ENCODE peak calls at places on chromosomes 7 and 10, in five cellular contexts. G is uterus, N is mammary epithelial cell, U is A549, A is Peyer's patch. T is an unnamed sample.
A peak's percentile ranks its signal among the peaks of the same experiment; 100 is the strongest.

GRCh38 chr7:129017933-129018538 is 36.9 kb downstream of the TNPO3 start:
- DNase-seq in G (no peak), N (no peak), U (no peak), A (no peak), T (no peak)

GRCh38 chr7:102836206-102836938 is 76.4 kb upstream of the LRRC17 start:
- DNase-seq in G (no peak), N (peak; percentile 64), U (peak; percentile 26), A (no peak), T (peak; percentile 84)

GRCh38 chr7:139774376-139774775 is 3.4 kb downstream of the HIPK2 start:
- DNase-seq in G (no peak), N (peak; percentile 85), U (no peak), A (no peak), T (peak; percentile 66)

GRCh38 chr7:68823996-68824780 is 774.1 kb upstream of the AUTS2 start:
- DNase-seq in G (no peak), N (no peak), U (no peak), A (no peak), T (no peak)

GRCh38 chr7:148607151-148607661 is 16.6 kb downstream of the C7orf33 start:
- DNase-seq in G (no peak), N (no peak), U (no peak), A (no peak), T (no peak)

GRCh38 chr7:36084485-36085091 is 68.5 kb upstream of the EEPD1 start:
- DNase-seq in G (peak; percentile 26), N (no peak), U (peak; percentile 53), A (peak; percentile 81), T (peak; percentile 58)

GRCh38 chr7:68613405-68613804 is 984.9 kb upstream of the AUTS2 start:
- DNase-seq in G (no peak), N (no peak), U (no peak), A (no peak), T (no peak)

GRCh38 chr7:141785711-141786552 is 4.1 kb upstream of the TAS2R5 start:
- DNase-seq in G (no peak), N (peak; percentile 39), U (peak; percentile 39), A (no peak), T (peak; percentile 53)

GRCh38 chr10:107915277-107915634 is 750.8 kb upstream of the SORCS1 start:
- DNase-seq in G (no peak), N (peak; percentile 83), U (no peak), A (no peak), T (peak; percentile 8)

GRCh38 chr10:107919626-107920235 is 755.2 kb upstream of the SORCS1 start:
- DNase-seq in G (no peak), N (no peak), U (no peak), A (no peak), T (no peak)

GRCh38 chr10:107918171-107918570 is 753.7 kb upstream of the SORCS1 start:
- DNase-seq in G (no peak), N (no peak), U (no peak), A (no peak), T (no peak)

GRCh38 chr10:107913317-107914294 is 749.1 kb upstream of the SORCS1 start:
- DNase-seq in G (no peak), N (no peak), U (no peak), A (no peak), T (no peak)

DNA sequence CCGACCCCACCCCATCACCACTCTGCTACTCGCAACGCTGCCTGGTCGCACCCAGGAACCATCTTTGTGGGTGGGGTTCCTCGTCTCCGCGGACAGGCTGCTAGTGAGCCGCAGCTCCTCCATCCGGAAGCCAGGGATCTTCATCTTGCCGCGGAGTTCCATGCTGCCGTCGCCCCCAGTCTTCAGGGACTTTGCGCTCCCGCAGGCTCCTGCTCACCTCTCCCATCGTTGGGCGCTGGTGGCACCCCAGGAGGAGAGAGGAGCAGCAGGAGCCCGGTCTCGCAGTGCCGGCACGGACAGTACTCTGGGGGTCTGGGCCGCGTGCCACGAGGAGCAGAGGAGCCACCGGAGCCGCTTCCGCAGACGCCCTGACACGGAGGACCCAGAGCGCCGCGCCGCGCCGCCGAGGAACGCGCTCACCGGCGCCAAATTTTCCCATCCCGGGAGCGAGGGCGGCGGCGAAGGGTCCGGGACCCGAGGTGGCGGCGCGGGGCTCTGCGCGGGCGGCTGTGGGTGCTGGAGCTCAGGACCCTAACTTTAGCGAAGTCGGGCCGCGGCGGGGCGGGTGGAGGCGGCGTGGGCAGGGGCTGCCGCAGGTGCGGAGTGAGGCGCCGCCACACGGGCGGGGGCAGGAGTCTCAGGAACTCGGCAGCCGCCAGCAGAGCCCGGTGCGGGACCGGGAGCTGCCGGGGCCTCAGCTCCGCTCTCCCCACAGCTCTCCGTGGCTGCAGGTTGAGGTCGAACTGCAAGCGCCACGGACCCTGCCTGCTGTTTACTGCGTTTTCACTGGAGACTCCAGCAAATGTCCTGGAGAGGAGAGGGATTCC is 750.2 kb upstream of the SORCS1 start:
- DNase-seq in G (no peak), N (peak; percentile 30), U (no peak), A (peak; percentile 36), T (peak; percentile 3)
- H3K4me3 ChIP-seq in G (no peak overlapping the region), N (peak overlapping the region; percentile 78), U (no peak overlapping the region), A (no peak overlapping the region), T (peak overlapping the region; percentile 53)

GRCh38 chr7:117871401-117871777 is 1.9 kb downstream of the CTTNBP2 start:
- DNase-seq in G (no peak), N (no peak), U (no peak), A (no peak), T (no peak)
- H3K4me3 ChIP-seq in G (no peak overlapping the region), N (no peak overlapping the region), U (no peak overlapping the region), A (no peak overlapping the region), T (no peak overlapping the region)

DNA sequence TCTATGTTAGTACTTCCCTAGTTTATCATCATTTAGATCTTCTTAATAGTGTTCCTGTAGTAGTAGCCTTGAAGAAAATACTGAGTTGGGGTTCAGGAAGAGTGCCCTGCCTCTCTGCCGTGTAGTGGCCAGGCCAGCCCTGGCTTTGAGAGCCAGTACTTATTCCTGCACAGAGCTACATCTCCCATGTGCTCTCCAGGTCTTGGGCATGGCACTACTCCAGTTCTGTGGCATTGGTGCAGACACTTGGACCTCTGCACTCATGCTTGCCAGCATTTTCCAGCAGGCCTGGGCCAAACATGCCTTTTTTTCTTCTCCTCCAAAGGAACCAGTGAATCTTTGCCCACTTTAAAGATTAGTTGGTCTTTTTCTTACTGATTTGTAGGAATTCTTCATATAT is 5.3 kb downstream of the GNG11 start:
- DNase-seq in G (no peak), N (no peak), U (no peak), A (no peak), T (no peak)
- H3K4me3 ChIP-seq in G (no peak overlapping the region), N (no peak overlapping the region), U (no peak overlapping the region), A (no peak overlapping the region), T (no peak overlapping the region)

DNA sequence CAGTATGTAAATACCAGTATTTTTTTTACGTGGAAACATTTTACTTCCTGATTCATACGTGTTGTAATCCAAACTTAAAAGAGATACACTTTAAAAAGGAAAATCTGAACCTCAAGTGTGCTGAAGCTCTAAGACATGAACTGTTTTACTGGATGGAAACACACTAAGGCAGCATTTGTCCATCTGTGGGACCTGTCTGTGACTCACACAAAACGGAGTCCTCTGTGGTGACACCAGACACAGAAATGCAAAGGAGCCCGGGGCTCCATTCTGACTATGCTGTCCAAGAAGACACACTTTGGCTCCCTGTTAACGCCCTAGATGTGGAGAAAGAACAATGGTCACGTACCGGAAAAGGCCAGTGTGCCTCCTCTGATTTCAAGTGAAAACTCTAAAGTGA is 23.9 kb downstream of the RNF133 start:
- DNase-seq in G (no peak), N (peak; percentile 24), U (no peak), A (no peak), T (no peak)
- H3K4me3 ChIP-seq in G (no peak overlapping the region), N (no peak overlapping the region), U (no peak overlapping the region), A (no peak overlapping the region), T (no peak overlapping the region)

DNA sequence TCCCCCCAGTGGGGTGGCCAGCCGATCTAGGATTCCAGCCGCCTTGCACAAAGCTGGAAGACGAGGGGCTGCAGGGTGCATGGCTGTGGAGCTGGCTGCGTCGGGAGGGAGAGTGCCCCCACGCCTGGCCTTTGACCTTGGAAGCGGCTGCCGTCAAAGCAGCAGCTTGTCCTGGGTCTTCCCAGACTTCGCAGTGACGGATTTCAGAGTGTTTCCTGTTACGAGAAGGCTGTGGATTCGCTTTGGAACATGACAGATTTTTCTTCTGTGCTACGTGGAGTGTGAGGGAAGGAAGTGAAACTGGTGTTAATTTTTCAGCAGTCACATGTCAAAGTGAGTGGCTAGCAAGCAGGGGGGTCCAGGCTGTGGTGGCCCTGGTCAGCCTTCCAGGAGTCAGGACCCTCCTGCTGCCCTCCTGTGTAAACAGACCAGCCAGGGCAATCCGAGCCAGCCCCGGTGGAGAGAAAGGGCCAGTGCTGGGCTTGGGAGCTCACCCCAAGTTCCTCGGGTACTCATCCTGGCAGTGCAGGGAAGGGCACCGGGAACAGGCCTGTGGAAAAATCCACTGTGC is 61.8 kb downstream of the LHPP start:
- DNase-seq in G (no peak), N (no peak), U (no peak), A (no peak), T (peak; percentile 13)
- H3K4me3 ChIP-seq in G (no peak overlapping the region), N (no peak overlapping the region), U (peak overlapping the region; percentile 16), A (no peak overlapping the region), T (no peak overlapping the region)

DNA sequence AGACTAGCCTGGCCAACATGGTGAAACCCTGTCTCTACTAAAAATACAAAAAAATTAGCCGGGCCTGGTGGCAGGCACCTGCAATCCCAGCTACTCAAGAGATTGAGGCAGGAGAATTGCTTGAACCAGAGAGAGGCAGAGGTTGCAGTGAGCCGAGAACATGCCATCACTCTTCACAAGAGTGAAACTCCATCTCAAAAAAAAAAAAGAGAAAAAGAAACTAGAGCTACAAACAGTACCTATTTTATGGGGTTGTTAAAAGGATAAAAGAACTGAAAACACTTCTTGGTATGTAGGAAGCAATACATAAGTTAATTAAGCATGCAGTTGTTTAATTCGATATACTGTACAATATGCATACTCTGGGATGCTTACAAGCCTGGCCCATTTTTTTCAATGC is 216.9 kb downstream of the SORCS1 start:
- DNase-seq in G (no peak), N (no peak), U (no peak), A (no peak), T (no peak)
- H3K4me3 ChIP-seq in G (no peak overlapping the region), N (no peak overlapping the region), U (no peak overlapping the region), A (no peak overlapping the region), T (no peak overlapping the region)

GRCh38 chr10:114687459-114687858 is 29.4 kb upstream of the ABLIM1 start:
- DNase-seq in G (no peak), N (peak; percentile 25), U (no peak), A (no peak), T (no peak)

GRCh38 chr10:114684085-114684821 is 26.2 kb upstream of the ABLIM1 start:
- DNase-seq in G (peak; percentile 27), N (no peak), U (peak; percentile 69), A (peak; percentile 79), T (peak; percentile 62)

GRCh38 chr10:114685456-114685855 is 27.4 kb upstream of the ABLIM1 start:
- DNase-seq in G (no peak), N (no peak), U (no peak), A (no peak), T (no peak)

GRCh38 chr10:114684822-114685209 is 26.7 kb upstream of the ABLIM1 start:
- DNase-seq in G (no peak), N (peak; percentile 51), U (peak; percentile 60), A (no peak), T (peak; percentile 69)

GRCh38 chr10:114686013-114686412 is 27.9 kb upstream of the ABLIM1 start:
- DNase-seq in G (no peak), N (peak; percentile 56), U (no peak), A (no peak), T (no peak)
- H3K4me3 ChIP-seq in G (no peak overlapping the region), N (no peak overlapping the region), U (no peak overlapping the region), A (no peak overlapping the region), T (no peak overlapping the region)